ENCODE peak calls at places on chromosomes 7 and 10, in eight cellular contexts. R is K562, I is SK-N-SH, O is GM12878, D is endothelial cell of umbilical vein, X is H1, C is HCT116, N is HepG2. T is an unnamed sample. For H3K9me3, the result is how much of the 10 kb centered on the place peaks cover.

GRCh38 chr10:100528885-100529472 is 692 bp downstream of the NDUFB8 start:
- DNase-seq in R (peak), I (no peak), O (no peak), D (peak), X (no peak), C (no peak), N (no peak), T (no peak)

GRCh38 chr10:14665304-14665703 is 109.4 kb downstream of the FAM107B start:
- DNase-seq in R (no peak), I (no peak), O (no peak), D (no peak), X (no peak), C (no peak), N (no peak), T (no peak)

GRCh38 chr7:28356619-28357018 is 55.7 kb upstream of the CREB5 start:
- DNase-seq in R (no peak), I (peak), O (no peak), D (no peak), X (no peak), C (no peak), N (no peak), T (no peak)

GRCh38 chr7:2242541-2243482 is 786 bp downstream of the NUDT1 start:
- DNase-seq in R (peak), I (no peak), O (no peak), D (peak), X (peak), C (no peak), N (peak), T (no peak)

GRCh38 chr7:41881313-41882130 is 178.6 kb upstream of the INHBA start:
- DNase-seq in R (peak), I (no peak), O (peak), D (no peak), X (no peak), C (no peak), N (no peak), T (no peak)

GRCh38 chr10:127564644-127565043 is 15.5 kb downstream of the NPS start:
- DNase-seq in R (no peak), I (no peak), O (no peak), D (no peak), X (no peak), C (no peak), N (peak), T (no peak)

GRCh38 chr7:153408360-153409335 is 643.5 kb upstream of the DPP6 start:
- DNase-seq in R (peak), I (no peak), O (no peak), D (no peak), X (no peak), C (no peak), N (no peak), T (no peak)

GRCh38 chr10:106479619-106480018 is 684.9 kb downstream of the SORCS1 start:
- DNase-seq in R (no peak), I (no peak), O (no peak), D (no peak), X (no peak), C (no peak), N (no peak), T (no peak)

GRCh38 chr7:150945171-150945852 is 32.8 kb downstream of the KCNH2 start:
- DNase-seq in R (no peak), I (peak), O (no peak), D (no peak), X (no peak), C (no peak), N (no peak), T (no peak)

GRCh38 chr7:96657347-96658010 is 52.2 kb downstream of the SEM1 start:
- DNase-seq in R (no peak), I (no peak), O (no peak), D (peak), X (peak), C (no peak), N (no peak), T (no peak)

GRCh38 chr7:15555385-15555859 is 6.4 kb downstream of the AGMO start:
- DNase-seq in R (no peak), I (peak), O (no peak), D (peak), X (no peak), C (no peak), N (peak), T (no peak)

GRCh38 chr7:51731086-51731485 is 414.5 kb upstream of the COBL start:
- DNase-seq in R (no peak), I (no peak), O (no peak), D (no peak), X (peak), C (no peak), N (no peak), T (no peak)

GRCh38 chr7:51035696-51036095 is 253.0 kb upstream of the GRB10 start:
- DNase-seq in R (no peak), I (no peak), O (no peak), D (no peak), X (no peak), C (no peak), N (no peak), T (no peak)

GRCh38 chr10:99532687-99533495 is at the start of gene NKX2-3:
- DNase-seq in R (peak), I (peak), O (no peak), D (peak), X (peak), C (no peak), N (no peak), T (no peak)

GRCh38 chr7:80335473-80336232 is 176.2 kb downstream of the GNAT3 start:
- DNase-seq in R (no peak), I (no peak), O (no peak), D (peak), X (no peak), C (no peak), N (no peak), T (no peak)

GRCh38 chr7:80330434-80330833 is 181.4 kb downstream of the GNAT3 start:
- DNase-seq in R (no peak), I (no peak), O (no peak), D (no peak), X (no peak), C (no peak), N (no peak), T (no peak)

GRCh38 chr7:80334908-80335307 is 177.0 kb downstream of the GNAT3 start:
- DNase-seq in R (no peak), I (no peak), O (no peak), D (peak), X (no peak), C (no peak), N (no peak), T (no peak)

DNA sequence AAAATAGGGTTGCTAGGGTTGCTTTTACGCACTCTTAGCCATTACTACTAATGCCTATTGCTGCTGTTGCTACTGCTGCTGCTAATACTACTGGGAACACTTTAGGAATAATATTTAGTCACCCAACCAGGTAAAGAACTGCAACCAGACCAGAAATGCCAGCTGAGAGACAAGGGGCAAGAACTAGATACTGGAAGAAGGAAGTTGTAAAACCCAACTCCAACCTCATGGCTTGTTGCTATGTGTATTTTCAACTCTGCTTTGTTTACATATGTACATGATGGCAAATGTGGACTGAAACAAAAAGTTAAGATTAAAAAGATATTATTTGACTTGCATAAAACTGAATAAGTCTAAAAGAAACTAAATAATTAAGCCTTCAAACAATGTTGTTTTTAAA is 177.7 kb downstream of the GNAT3 start:
- DNase-seq in R (no peak), I (no peak), O (no peak), D (no peak), X (no peak), C (no peak), N (no peak), T (no peak)
- H3K9ac ChIP-seq in R (no peak), I (no peak), O (no peak), D (no peak), X (no peak), C (no peak), N (no peak), T (no peak)

GRCh38 chr7:46463170-46463569 is 542.1 kb upstream of the IGFBP3 start:
- DNase-seq in R (no peak), I (no peak), O (no peak), D (no peak), X (no peak), C (no peak), N (no peak), T (no peak)
- H3K9me3 ChIP-seq in R (under half), I (under half), O (under half), D (under half), X (under half), C (under half), N (half or more), T (under half)

GRCh38 chr7:135330088-135330487 is 96.5 kb downstream of the STRA8 start:
- DNase-seq in R (no peak), I (no peak), O (no peak), D (no peak), X (no peak), C (no peak), N (no peak), T (no peak)
- TF ChIP-seq POLR2AphosphoS5 in R (no peak), I (no peak), O (no peak), D (no peak), X (no peak), C (no peak), N (no peak), T (no peak)

GRCh38 chr10:110370005-110370404 is 65.3 kb upstream of the SMNDC1 start:
- DNase-seq in R (no peak), I (no peak), O (no peak), D (no peak), X (no peak), C (no peak), N (no peak), T (no peak)

GRCh38 chr10:110365356-110366143 is 60.8 kb upstream of the SMNDC1 start:
- DNase-seq in R (no peak), I (no peak), O (no peak), D (no peak), X (no peak), C (no peak), N (no peak), T (no peak)

GRCh38 chr10:110368556-110368955 is 63.8 kb upstream of the SMNDC1 start:
- DNase-seq in R (no peak), I (no peak), O (no peak), D (no peak), X (no peak), C (no peak), N (no peak), T (no peak)

GRCh38 chr10:110366641-110367040 is 61.9 kb upstream of the SMNDC1 start:
- DNase-seq in R (no peak), I (no peak), O (no peak), D (no peak), X (no peak), C (no peak), N (no peak), T (no peak)

GRCh38 chr10:110368002-110368401 is 63.3 kb upstream of the SMNDC1 start:
- DNase-seq in R (peak), I (no peak), O (no peak), D (peak), X (no peak), C (no peak), N (no peak), T (no peak)
- H3K9ac ChIP-seq in R (no peak), I (no peak), O (peak), D (no peak), X (no peak), C (no peak), N (no peak), T (no peak)

GRCh38 chr10:37619336-37619735 is 238.1 kb downstream of the ZNF248 start:
- DNase-seq in R (no peak), I (no peak), O (no peak), D (no peak), X (no peak), C (no peak), N (no peak), T (no peak)
- H3K9me3 ChIP-seq in R (under half), I (under half), O (under half), D (under half), X (half or more), C (under half), N (under half), T (under half)

GRCh38 chr10:44294726-44295412 is 90.0 kb downstream of the CXCL12 start:
- DNase-seq in R (no peak), I (no peak), O (no peak), D (no peak), X (no peak), C (no peak), N (no peak), T (no peak)

GRCh38 chr10:44293306-44293778 is 91.6 kb downstream of the CXCL12 start:
- DNase-seq in R (no peak), I (no peak), O (no peak), D (no peak), X (peak), C (no peak), N (no peak), T (no peak)

GRCh38 chr10:44292390-44293002 is 92.4 kb downstream of the CXCL12 start:
- DNase-seq in R (no peak), I (no peak), O (no peak), D (no peak), X (peak), C (no peak), N (no peak), T (no peak)

GRCh38 chr10:44295619-44296222 is 89.2 kb downstream of the CXCL12 start:
- DNase-seq in R (no peak), I (no peak), O (no peak), D (no peak), X (no peak), C (no peak), N (no peak), T (no peak)

DNA sequence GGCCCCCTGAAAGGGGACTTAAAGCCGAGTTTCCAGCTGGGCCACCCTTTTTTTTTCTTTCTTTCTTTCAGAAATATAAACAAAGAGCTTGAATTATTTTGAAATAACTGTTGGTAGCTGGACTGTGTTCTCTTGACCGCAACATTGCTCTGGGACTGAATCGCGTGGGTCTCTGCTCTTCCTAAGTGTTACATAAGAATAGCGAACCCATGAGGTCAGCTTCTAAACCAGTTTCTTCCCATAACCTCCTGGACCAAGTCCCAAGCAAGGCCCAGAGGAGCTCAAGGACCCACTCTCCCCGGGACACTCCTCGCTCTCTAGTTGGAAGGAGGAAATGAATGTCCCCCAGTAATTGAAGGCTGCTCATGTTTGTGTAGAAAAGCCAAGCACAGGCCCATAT is 91.1 kb downstream of the CXCL12 start:
- DNase-seq in R (no peak), I (no peak), O (no peak), D (no peak), X (no peak), C (no peak), N (peak), T (no peak)
- TF ChIP-seq POLR2AphosphoS5 in R (no peak), I (no peak), O (no peak), D (no peak), X (no peak), C (no peak), N (no peak), T (no peak)

GRCh38 chr7:128757203-128757602 is 18.0 kb downstream of the CALU start:
- DNase-seq in R (no peak), I (no peak), O (no peak), D (no peak), X (no peak), C (no peak), N (no peak), T (no peak)

GRCh38 chr7:128758553-128758952 is 17.0 kb downstream of the OPN1SW start:
- DNase-seq in R (no peak), I (no peak), O (no peak), D (no peak), X (no peak), C (no peak), N (no peak), T (no peak)

GRCh38 chr7:128759274-128759673 is 16.3 kb downstream of the OPN1SW start:
- DNase-seq in R (no peak), I (no peak), O (no peak), D (no peak), X (no peak), C (no peak), N (no peak), T (no peak)

GRCh38 chr7:128755075-128755474 is 15.9 kb downstream of the CALU start:
- DNase-seq in R (no peak), I (no peak), O (no peak), D (no peak), X (no peak), C (no peak), N (no peak), T (no peak)

GRCh38 chr7:128755816-128756476 is 16.8 kb downstream of the CALU start:
- DNase-seq in R (no peak), I (peak), O (no peak), D (no peak), X (no peak), C (no peak), N (no peak), T (peak)
- H3K9ac ChIP-seq in R (no peak), I (peak), O (no peak), D (no peak), X (no peak), C (no peak), N (no peak), T (no peak)

GRCh38 chr7:71566376-71566775 is 434.4 kb downstream of the GALNT17 start:
- DNase-seq in R (no peak), I (no peak), O (no peak), D (no peak), X (no peak), C (no peak), N (no peak), T (no peak)
- H3K9me3 ChIP-seq in R (under half), I (under half), O (under half), D (under half), X (under half), C (under half), N (under half), T (under half)

T was measured in SK-N-MC.